ENCODE peak calls at places on chromosome 22, in seven cellular contexts. V, W, I, T, R, A and H are unnamed samples.

GRCh38 chr22:29146101-29146560 is 59.6 kb upstream of the EMID1 start:
- DNase-seq in V (no peak), W (no peak), I (no peak), T (no peak), R (no peak), A (no peak), H (no peak)

GRCh38 chr22:46081036-46081830 is 69.1 kb upstream of the PPARA start:
- DNase-seq in V (no peak), W (no peak), I (no peak), T (no peak), R (peak), A (no peak), H (no peak)

GRCh38 chr22:46827781-46828180 is 65.3 kb downstream of the TBC1D22A start:
- DNase-seq in V (no peak), W (peak), I (no peak), T (no peak), R (no peak), A (no peak), H (no peak)

GRCh38 chr22:24445481-24446290 is 18.3 kb downstream of the ADORA2A start:
- DNase-seq in V (no peak), W (no peak), I (no peak), T (no peak), R (no peak), A (no peak), H (no peak)

GRCh38 chr22:46549565-46549840 is 12.1 kb upstream of the CELSR1 start:
- DNase-seq in V (no peak), W (no peak), I (no peak), T (no peak), R (no peak), A (no peak), H (no peak)

GRCh38 chr22:35561796-35562526 is 21.3 kb downstream of the RASD2 start:
- DNase-seq in V (no peak), W (peak), I (peak), T (no peak), R (no peak), A (no peak), H (no peak)

GRCh38 chr22:43186272-43187170 is at the start of gene TTLL12:
- DNase-seq in V (peak), W (peak), I (peak), T (peak), R (peak), A (peak), H (peak)

GRCh38 chr22:33971561-33971961 is 51.3 kb upstream of the LARGE1 start:
- DNase-seq in V (no peak), W (no peak), I (no peak), T (no peak), R (no peak), A (no peak), H (no peak)

GRCh38 chr22:21754523-21755128 is 19.0 kb upstream of the YPEL1 start:
- DNase-seq in V (no peak), W (no peak), I (no peak), T (no peak), R (peak), A (no peak), H (no peak)

GRCh38 chr22:46105494-46106278 is 44.6 kb upstream of the PPARA start:
- DNase-seq in V (no peak), W (peak), I (peak), T (no peak), R (peak), A (no peak), H (no peak)

GRCh38 chr22:39176067-39176621 is 23.7 kb upstream of the CBX7 start:
- DNase-seq in V (no peak), W (peak), I (peak), T (no peak), R (peak), A (no peak), H (no peak)

GRCh38 chr22:46119729-46120419 is 30.5 kb upstream of the PPARA start:
- DNase-seq in V (no peak), W (peak), I (no peak), T (no peak), R (peak), A (no peak), H (no peak)

GRCh38 chr22:39090426-39091064 is 6.5 kb upstream of the APOBEC3H start:
- DNase-seq in V (peak), W (peak), I (no peak), T (no peak), R (no peak), A (peak), H (peak)